ENCODE peak calls at places on chromosomes 16 and 17, in four cellular contexts. H, T, L and G are unnamed samples.

GRCh38 chr17:29131814-29132682 is 48.1 kb downstream of the MYO18A start:
- DNase-seq in T (peak; percentile 60), L (no peak), H (no peak), G (no peak)

GRCh38 chr16:24508614-24509013 is 30.8 kb upstream of the RBBP6 start:
- DNase-seq in T (no peak), L (no peak), H (no peak), G (no peak)

GRCh38 chr17:4753392-4753791 is 13.7 kb upstream of the CXCL16 start:
- DNase-seq in T (no peak), L (no peak), H (no peak), G (no peak)

GRCh38 chr16:16190546-16190945 is 32.7 kb downstream of the ABCC6 start:
- DNase-seq in T (peak; percentile 14), L (no peak), H (no peak), G (no peak)

GRCh38 chr16:1913327-1914083 is 4.7 kb downstream of the HS3ST6 start:
- DNase-seq in L (no peak), H (no peak), T (no peak), G (no peak)

GRCh38 chr16:526181-527014 is 1.1 kb upstream of the CAPN15 start:
- DNase-seq in L (no peak), H (peak; percentile 54), T (no peak), G (no peak)

GRCh38 chr16:29805232-29806095 is 865 bp upstream of the MAZ start:
- DNase-seq in L (peak; percentile 76), T (peak; percentile 84), H (peak; percentile 97), G (peak; percentile 97)

GRCh38 chr17:72916991-72917390 is 175.5 kb downstream of the SLC39A11 start:
- DNase-seq in T (no peak), L (no peak), H (no peak), G (no peak)

GRCh38 chr16:30534368-30535105 is at the start of gene ZNF747:
- DNase-seq in T (peak; percentile 84), H (peak; percentile 89), L (peak; percentile 51), G (peak; percentile 92)

GRCh38 chr17:6677158-6677831 is 25.7 kb downstream of the C17orf100 start:
- DNase-seq in L (no peak), T (no peak), H (no peak), G (peak; percentile 27)

GRCh38 chr16:26963109-26963508 is 103.6 kb upstream of the C16orf82 start:
- DNase-seq in L (no peak), T (peak; percentile 59), H (peak; percentile 63), G (peak; percentile 12)

GRCh38 chr17:76120658-76121008 is 17.0 kb upstream of the EXOC7 start:
- DNase-seq in T (peak; percentile 62), H (no peak), L (no peak), G (no peak)

GRCh38 chr16:10571354-10571753 is 9.0 kb downstream of the EMP2 start:
- DNase-seq in H (no peak), L (no peak), T (no peak), G (no peak)

GRCh38 chr16:11202260-11203091 is 53.5 kb downstream of the SOCS1 start:
- DNase-seq in H (no peak), T (peak; percentile 32), L (peak; percentile 62), G (no peak)

GRCh38 chr16:69017036-69017783 is 88.2 kb upstream of the HAS3 start:
- DNase-seq in T (no peak), L (no peak), H (no peak), G (no peak)

GRCh38 chr16:73735018-73735417 is 561.6 kb upstream of the PSMD7 start:
- DNase-seq in T (no peak), L (peak; percentile 11), H (no peak), G (peak; percentile 8)

GRCh38 chr16:29107299-29107698 is 122.4 kb downstream of the LAT start:
- DNase-seq in T (peak; percentile 35), L (no peak), H (peak; percentile 38), G (no peak)

GRCh38 chr16:27977966-27978365 is 85.5 kb downstream of the GSG1L start:
- DNase-seq in L (no peak), H (no peak), T (no peak), G (no peak)

GRCh38 chr16:14502256-14502875 is 127.7 kb downstream of the PARN start:
- DNase-seq in L (no peak), T (no peak), H (no peak), G (no peak)

GRCh38 chr17:11221196-11221595 is 19.8 kb upstream of the SHISA6 start:
- DNase-seq in T (no peak), H (no peak), L (no peak), G (no peak)

GRCh38 chr17:60086822-60087591 is 8.3 kb upstream of the HEATR6 start:
- DNase-seq in L (no peak), T (no peak), H (no peak), G (no peak)

GRCh38 chr17:60089097-60089844 is 10.6 kb upstream of the HEATR6 start:
- DNase-seq in L (peak; percentile 38), H (no peak), T (peak; percentile 21), G (no peak)

GRCh38 chr17:60091109-60091508 is 12.4 kb upstream of the HEATR6 start:
- DNase-seq in L (no peak), H (no peak), T (no peak), G (no peak)

GRCh38 chr17:60090412-60090811 is 11.7 kb upstream of the HEATR6 start:
- DNase-seq in T (no peak), L (no peak), H (no peak), G (no peak)

GRCh38 chr17:60087882-60088669 is 9.4 kb upstream of the HEATR6 start:
- DNase-seq in L (no peak), T (no peak), H (no peak), G (peak; percentile 41)
- TF ChIP-seq NR2C2 in L (no peak), T (no peak), H (no peak), G (no peak)

DNA sequence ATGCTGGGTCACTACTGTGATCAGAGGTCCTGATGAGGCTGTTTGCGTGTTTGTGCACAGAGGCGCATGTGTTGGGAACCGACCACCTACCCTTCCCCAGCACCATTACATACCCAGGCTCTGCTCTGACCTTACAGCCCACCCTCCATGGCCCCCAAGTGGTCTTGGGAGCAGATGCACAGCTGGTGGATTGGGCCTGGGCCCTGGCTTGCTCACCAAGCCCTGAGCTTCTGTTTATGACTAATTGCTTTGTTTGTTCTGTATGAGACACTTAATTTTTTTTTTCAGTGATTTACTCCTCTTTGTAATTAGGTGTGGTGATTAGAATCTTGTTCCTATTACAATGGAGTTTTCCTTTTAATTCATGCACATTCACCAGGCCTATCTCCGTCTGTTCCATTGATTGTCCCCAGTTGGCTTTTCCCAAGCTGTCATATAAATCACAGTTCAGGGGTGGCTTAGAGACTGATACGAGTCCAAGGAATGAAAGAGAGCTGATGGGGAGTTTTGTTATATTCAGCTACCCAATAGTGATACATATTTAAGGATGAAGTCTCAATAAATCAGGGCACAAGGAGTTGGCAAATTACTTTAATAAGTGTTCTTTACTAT is 242.3 kb downstream of the CCDC182 start:
- DNase-seq in T (no peak), H (no peak), L (no peak), G (no peak)
- TF ChIP-seq NR2C2 in T (no peak), H (no peak), L (no peak), G (no peak)

GRCh38 chr16:79602615-79603014 is 2.1 kb upstream of the MAF start:
- DNase-seq in H (no peak), L (no peak), T (no peak), G (no peak)
- TF ChIP-seq NR2C2 in H (no peak), L (no peak), T (no peak), G (no peak)

GRCh38 chr16:48947371-48947713 is 334.3 kb downstream of the CBLN1 start:
- DNase-seq in T (no peak), H (no peak), L (no peak), G (no peak)
- TF ChIP-seq NR2C2 in T (no peak), H (no peak), L (no peak), G (no peak)

GRCh38 chr17:42120161-42121065 is 754 bp downstream of the KAT2A start:
- DNase-seq in L (no peak), T (peak; percentile 84), H (peak; percentile 55), G (peak; percentile 43)
- TF ChIP-seq NR2C2 in L (no peak), T (no peak), H (no peak), G (no peak)

GRCh38 chr16:3681206-3681605 is 26.7 kb downstream of the DNASE1 start:
- DNase-seq in H (no peak), L (no peak), T (no peak), G (no peak)
- TF ChIP-seq NR2C2 in H (no peak), L (no peak), T (no peak), G (no peak)

GRCh38 chr16:57001026-57001669 is 11.8 kb downstream of the NLRC5 start:
- DNase-seq in H (no peak), L (no peak), T (no peak), G (no peak)

GRCh38 chr16:56998861-56999260 is 9.5 kb downstream of the NLRC5 start:
- DNase-seq in T (no peak), L (no peak), H (no peak), G (no peak)

GRCh38 chr16:56999409-57000270 is 10.3 kb downstream of the NLRC5 start:
- DNase-seq in L (no peak), T (no peak), H (no peak), G (no peak)

GRCh38 chr16:56998352-56998751 is 9.0 kb downstream of the NLRC5 start:
- DNase-seq in L (no peak), H (no peak), T (no peak), G (no peak)

DNA sequence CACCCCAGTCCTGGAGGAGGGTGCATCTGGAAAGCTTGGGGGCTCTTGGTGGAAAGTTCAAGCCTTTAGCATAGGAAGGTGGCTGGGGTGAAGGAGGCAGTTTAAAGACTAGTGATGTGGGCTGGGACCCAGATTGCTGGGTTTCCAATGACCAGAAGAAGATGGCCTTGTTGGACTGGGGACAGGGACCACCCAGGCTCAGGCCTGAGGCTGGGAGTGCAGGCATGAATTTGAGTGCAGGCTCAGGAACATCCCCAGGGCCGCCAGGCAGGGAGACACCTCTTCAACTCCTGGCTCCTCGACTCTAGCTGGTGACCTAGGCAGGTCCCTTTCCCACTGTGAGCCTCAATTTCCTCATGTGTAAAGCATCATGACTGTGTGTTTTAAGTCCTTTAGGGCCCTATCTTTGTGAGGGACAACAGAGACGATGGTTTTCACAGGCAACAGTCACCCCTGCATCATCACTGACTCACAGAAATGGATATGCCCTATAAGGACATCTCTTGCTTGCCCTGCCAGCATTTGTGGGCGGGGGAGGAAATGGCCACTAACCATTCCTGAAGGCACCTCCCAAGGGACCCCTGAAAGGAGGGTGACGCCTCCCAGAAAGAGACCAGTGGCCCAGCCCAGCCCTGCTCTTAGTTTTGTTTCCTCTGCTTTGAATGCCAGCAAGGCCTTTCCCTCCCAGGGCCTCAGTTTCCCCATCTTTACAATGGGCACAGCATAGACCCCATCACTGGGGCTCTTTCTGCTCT is 11.1 kb downstream of the NLRC5 start:
- DNase-seq in H (no peak), L (peak; percentile 87), T (no peak), G (no peak)
- TF ChIP-seq NR2C2 in H (no peak), L (no peak), T (no peak), G (no peak)

DNA sequence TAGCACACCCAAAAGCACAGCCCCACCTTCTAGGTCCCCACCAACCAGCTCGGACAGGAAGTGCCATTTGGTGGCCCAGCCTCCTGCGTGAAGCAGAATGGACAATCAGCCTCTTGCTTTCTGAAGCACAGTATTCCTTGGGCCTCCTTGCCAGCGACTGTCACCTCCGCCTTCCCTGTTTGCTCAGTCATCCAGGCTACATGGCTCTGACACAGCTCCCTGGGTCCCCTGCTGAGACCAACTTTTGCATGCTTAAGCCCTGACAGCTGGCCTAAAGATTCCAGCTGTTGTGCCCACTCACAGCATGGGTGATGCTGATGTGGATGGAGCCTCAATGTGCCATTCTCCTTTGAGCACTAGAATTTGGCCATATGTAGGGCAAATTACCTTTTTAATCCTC is 4.5 kb upstream of the CACNG5 start:
- DNase-seq in H (peak; percentile 25), T (no peak), L (no peak), G (no peak)
- TF ChIP-seq NR2C2 in H (no peak), T (no peak), L (no peak), G (no peak)